ENCODE peak calls at places on chromosomes 11 and 22, in four cellular contexts. M, A, E and W are unnamed samples.

GRCh38 chr11:92955900-92956299 is 13.6 kb upstream of the MTNR1B start:
- DNase-seq in M (peak; percentile 94), E (no peak), A (no peak), W (no peak)

GRCh38 chr11:66768088-66768521 is 39.1 kb upstream of the SPTBN2 start:
- DNase-seq in A (no peak), M (peak; percentile 83), E (no peak), W (no peak)

GRCh38 chr11:121295246-121296007 is 2.9 kb downstream of the SC5D start:
- DNase-seq in A (no peak), E (no peak), M (no peak), W (no peak)

GRCh38 chr11:34830648-34831047 is 85.5 kb downstream of the APIP start:
- DNase-seq in A (peak; percentile 3), M (no peak), E (no peak), W (no peak)

GRCh38 chr11:44066732-44067131 is 662 bp downstream of the ACCS start:
- DNase-seq in M (peak; percentile 73), E (peak; percentile 89), A (peak; percentile 21), W (no peak)

GRCh38 chr22:30286813-30287625 is 2.3 kb downstream of the CASTOR1 start:
- DNase-seq in M (peak; percentile 38), E (peak; percentile 66), A (no peak), W (peak; percentile 75)

GRCh38 chr22:24681236-24681635 is 78.2 kb downstream of the GGT1 start:
- DNase-seq in A (peak; percentile 56), E (peak; percentile 35), M (no peak), W (no peak)

GRCh38 chr11:111942826-111943225 is 5.7 kb downstream of the DIXDC1 start:
- DNase-seq in E (no peak), M (peak; percentile 65), A (no peak), W (no peak)

GRCh38 chr11:116948375-116948774 is 111.0 kb upstream of the APOA1 start:
- DNase-seq in M (peak; percentile 65), E (peak; percentile 85), A (no peak), W (no peak)

GRCh38 chr11:131246589-131247164 is 123.7 kb upstream of the NTM start:
- DNase-seq in A (no peak), M (no peak), E (peak; percentile 48), W (peak; percentile 51)

GRCh38 chr11:834371-835316 is 1.9 kb downstream of the CD151 start:
- DNase-seq in M (peak; percentile 91), A (no peak), E (peak; percentile 94), W (no peak)

GRCh38 chr22:45229181-45229580 is 11.5 kb downstream of the KIAA0930 start:
- DNase-seq in E (no peak), M (no peak), A (no peak), W (no peak)

DNA sequence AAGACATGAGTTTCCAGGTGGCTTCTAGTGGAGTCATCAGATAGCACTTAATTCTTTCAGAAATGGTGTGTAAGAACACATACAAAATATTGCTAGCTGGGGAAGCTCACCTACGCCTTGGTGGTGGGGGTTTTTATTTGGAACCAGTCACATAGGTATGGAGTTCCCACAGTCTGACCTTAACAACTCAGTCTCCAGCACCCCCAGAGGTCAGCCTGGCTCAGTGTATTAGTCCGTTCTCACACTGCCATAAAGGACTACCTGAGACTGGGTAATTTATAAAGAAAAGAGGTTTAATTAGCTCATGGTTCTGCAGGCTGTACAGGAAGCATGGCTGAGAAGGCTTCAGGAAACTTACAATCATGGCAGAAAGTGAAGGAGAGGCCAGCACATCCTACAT is 317.5 kb upstream of the ZC3H12C start:
- DNase-seq in A (no peak), M (no peak), E (no peak), W (no peak)
- TF ChIP-seq CTCF in A (no peak), M (no peak), E (no peak), W (no peak)

DNA sequence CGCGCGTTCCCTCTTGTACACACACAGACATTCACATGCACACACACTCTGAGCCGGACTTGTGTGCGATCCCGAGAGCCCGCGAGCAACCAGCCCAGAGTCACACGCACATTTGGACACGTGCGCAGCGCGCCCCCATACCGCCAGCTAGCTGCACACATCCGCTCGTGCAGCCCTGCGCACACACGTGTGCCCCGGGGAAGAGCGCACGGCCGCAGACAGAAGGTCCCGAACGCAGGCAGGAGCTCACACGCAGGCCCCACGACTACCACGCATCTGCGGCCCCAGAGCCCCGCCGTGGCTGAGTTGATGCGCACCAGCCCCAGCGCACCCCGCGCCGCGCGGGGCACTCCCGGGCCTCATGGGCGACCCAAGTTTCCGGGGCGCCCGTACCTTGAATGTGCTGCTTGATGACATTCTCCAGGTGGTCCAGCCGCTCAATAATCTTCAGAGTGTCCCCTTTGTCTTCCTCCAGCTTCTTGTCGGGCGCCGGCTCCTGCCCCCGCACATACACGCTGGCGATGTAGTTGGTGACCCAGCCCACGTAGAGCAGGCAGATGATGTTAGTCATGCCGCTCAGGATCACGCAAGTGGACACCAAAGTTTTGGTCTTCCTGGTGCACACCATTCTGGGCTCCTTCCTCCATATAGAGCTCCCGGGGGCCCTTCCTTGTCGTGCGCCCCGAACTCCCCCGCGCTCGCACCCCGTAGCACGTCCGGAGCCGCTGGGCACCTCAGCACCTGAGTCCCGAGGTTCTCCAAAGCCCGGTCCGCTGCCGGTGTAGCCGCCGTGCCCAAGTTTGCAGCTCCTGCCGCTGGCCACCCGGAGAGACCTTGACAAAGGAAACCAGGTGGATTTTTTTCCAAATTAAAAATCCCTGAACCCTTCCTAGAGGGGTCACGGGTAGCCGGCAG is 582 bp downstream of the GALNT18 start:
- DNase-seq in A (no peak), M (peak; percentile 58), E (peak; percentile 31), W (peak; percentile 19)
- TF ChIP-seq CTCF in A (peak; percentile 22), M (no peak), E (peak; percentile 20), W (peak; percentile 14)

GRCh38 chr11:41245704-41246398 is 213.6 kb downstream of the LRRC4C start:
- DNase-seq in E (peak; percentile 17), M (no peak), A (no peak), W (no peak)
- TF ChIP-seq CTCF in E (peak; percentile 15), M (no peak), A (no peak), W (no peak)

GRCh38 chr22:41830174-41830573 is 2.7 kb upstream of the SREBF2 start:
- DNase-seq in A (no peak), E (no peak), M (no peak), W (no peak)
- TF ChIP-seq CTCF in A (no peak), E (no peak), M (no peak), W (no peak)

GRCh38 chr22:32309585-32310251 is 47.9 kb upstream of the RFPL3 start:
- DNase-seq in E (no peak), M (no peak), A (no peak), W (no peak)
- TF ChIP-seq CTCF in E (no peak), M (no peak), A (no peak), W (no peak)

GRCh38 chr11:8099291-8099899 is 18.4 kb downstream of the TUB start:
- DNase-seq in A (peak; percentile 65), E (peak; percentile 83), M (peak; percentile 46), W (peak; percentile 68)
- TF ChIP-seq CTCF in A (peak; percentile 93), E (peak; percentile 88), M (peak; percentile 86), W (peak; percentile 88)

GRCh38 chr11:122700676-122701075 is 45.2 kb downstream of the UBASH3B start:
- DNase-seq in M (no peak), A (no peak), E (no peak), W (no peak)

GRCh38 chr11:122696662-122697061 is 41.1 kb downstream of the UBASH3B start:
- DNase-seq in A (no peak), E (no peak), M (no peak), W (no peak)

GRCh38 chr11:122698390-122698789 is 42.9 kb downstream of the UBASH3B start:
- DNase-seq in E (no peak), A (no peak), M (no peak), W (no peak)

GRCh38 chr11:122695076-122695620 is 39.6 kb downstream of the UBASH3B start:
- DNase-seq in M (no peak), A (no peak), E (no peak), W (no peak)

DNA sequence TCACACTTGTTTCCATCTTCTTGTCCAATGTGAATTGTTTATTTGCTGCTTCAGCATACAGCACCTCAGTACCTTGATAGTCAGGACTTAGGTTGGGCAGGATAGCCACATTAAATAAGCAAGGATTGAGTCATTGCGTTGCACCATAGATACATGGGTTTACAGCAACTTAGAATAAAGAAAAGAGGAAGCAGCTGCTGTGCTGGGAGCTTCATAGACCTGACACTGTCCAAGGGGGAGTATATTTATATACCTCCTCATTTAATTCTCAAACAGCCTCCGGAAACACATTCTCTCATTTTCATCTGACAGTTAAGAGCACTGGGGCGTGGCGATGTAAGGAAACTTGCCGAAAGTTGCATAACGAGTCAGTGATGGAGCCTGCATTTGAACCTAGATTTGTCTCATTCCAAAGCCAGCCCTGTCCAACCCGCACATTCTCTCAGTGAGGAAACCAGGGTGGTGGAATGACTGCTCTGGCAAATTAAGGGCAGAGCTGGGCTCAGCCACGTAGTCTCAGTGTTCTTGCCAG is 42.2 kb downstream of the UBASH3B start:
- DNase-seq in A (no peak), M (peak; percentile 77), E (peak; percentile 79), W (no peak)
- TF ChIP-seq CTCF in A (no peak), M (no peak), E (no peak), W (no peak)

GRCh38 chr22:29073618-29074275 is 912 bp downstream of the KREMEN1 start:
- DNase-seq in M (no peak), E (no peak), A (no peak), W (peak; percentile 45)
- TF ChIP-seq CTCF in M (no peak), E (no peak), A (no peak), W (peak; percentile 9)

DNA sequence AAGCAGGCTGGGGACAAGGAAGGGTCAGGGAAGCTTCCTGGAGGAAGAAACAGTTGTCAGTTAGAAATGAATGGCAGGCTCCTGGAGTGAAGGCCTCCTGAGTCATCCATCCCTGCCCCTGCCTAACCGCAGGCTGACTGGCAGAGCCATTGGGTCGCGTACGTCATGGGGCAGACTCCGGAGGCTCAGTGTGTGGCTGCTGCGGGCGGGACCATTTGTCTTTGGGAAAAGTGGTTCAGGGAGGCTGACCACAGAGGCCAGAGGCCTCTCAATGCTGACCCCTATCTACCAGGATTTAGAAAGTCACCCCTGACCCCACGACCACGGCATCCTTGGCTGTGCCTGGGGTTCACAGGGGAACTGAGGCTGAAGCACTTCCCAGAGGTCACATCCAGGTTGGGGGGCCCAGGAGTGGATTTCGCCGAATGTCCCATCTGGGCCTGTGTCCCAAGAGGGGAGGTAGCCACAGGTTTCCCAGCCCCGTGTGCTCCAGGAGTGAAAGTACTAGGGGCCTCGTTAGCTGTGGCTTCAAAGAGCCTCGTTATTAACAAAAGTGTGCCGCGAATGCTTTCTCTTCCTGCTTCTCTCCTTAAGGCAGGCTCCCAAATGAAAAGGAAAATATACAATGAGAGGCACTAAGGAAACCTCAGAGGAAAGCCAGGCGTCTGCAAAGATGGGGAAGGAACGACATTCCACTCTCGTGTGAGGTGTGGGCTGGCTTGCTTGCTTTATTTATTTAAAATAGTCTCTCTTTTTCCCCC is 58.9 kb downstream of the FLRT1 start:
- DNase-seq in M (peak; percentile 19), A (no peak), E (peak; percentile 96), W (no peak)
- TF ChIP-seq CTCF in M (no peak), A (no peak), E (peak; percentile 39), W (no peak)